ENCODE peak calls at places on chromosomes 4 and X, in nine cellular contexts. P is dorsolateral prefrontal cortex, J is uterus, M is AG04450, I is SK-N-SH, T is esophagus squamous epithelium, Z is A673, C is colonic mucosa, A is fibroblast of mammary gland. X is an unnamed sample.

GRCh38 chr4:26459756-26460530 is 30.3 kb downstream of the CCKAR start:
- DNase-seq in M (peak; percentile 63), Z (no peak), J (no peak), C (no peak), I (no peak), A (peak; percentile 47), T (no peak), P (no peak), X (no peak)

GRCh38 chr4:61202100-61202637 is 2.0 kb downstream of the ADGRL3 start:
- DNase-seq in P (peak; percentile 23), A (no peak), I (peak; percentile 60), C (no peak), Z (no peak), T (no peak), J (no peak), M (no peak), X (no peak)

GRCh38 chr4:44916406-44916805 is 190.1 kb upstream of the GNPDA2 start:
- DNase-seq in M (no peak), I (no peak), T (no peak), A (peak; percentile 62), J (no peak), P (no peak), C (no peak), Z (peak; percentile 43), X (no peak)

GRCh38 chr4:173139561-173139960 is 29.1 kb upstream of the GALNT7 start:
- DNase-seq in J (no peak), I (no peak), C (no peak), A (no peak), Z (no peak), T (no peak), P (no peak), M (no peak), X (no peak)

GRCh38 chrX:46572295-46572936 is 1.1 kb upstream of the CHST7 start:
- DNase-seq in Z (no peak), J (no peak), P (no peak), T (no peak), A (no peak), M (no peak), I (no peak), C (no peak), X (no peak)

GRCh38 chr4:88623097-88623496 is 30.8 kb downstream of the HERC3 start:
- DNase-seq in Z (peak; percentile 26), A (peak; percentile 99), C (no peak), I (no peak), T (no peak), P (no peak), M (no peak), J (no peak), X (no peak)

GRCh38 chr4:77052352-77052751 is 23.4 kb downstream of the CCNI start:
- DNase-seq in C (peak; percentile 79), A (peak; percentile 59), M (no peak), P (no peak), Z (peak; percentile 42), J (no peak), T (no peak), I (no peak), X (no peak)

GRCh38 chr4:152679414-152680281 is at the start of gene TMEM154:
- DNase-seq in Z (peak; percentile 78), A (peak; percentile 82), C (peak; percentile 67), P (peak; percentile 30), J (peak; percentile 31), I (peak; percentile 78), M (peak; percentile 21), T (peak; percentile 31), X (peak; percentile 62)

GRCh38 chrX:123230798-123231197 is 46.7 kb downstream of the GRIA3 start:
- DNase-seq in A (no peak), M (no peak), J (no peak), T (no peak), P (no peak), I (no peak), Z (no peak), C (no peak), X (no peak)

GRCh38 chr4:20086768-20087167 is 164.9 kb upstream of the SLIT2 start:
- DNase-seq in C (no peak), T (no peak), J (no peak), A (no peak), P (no peak), Z (no peak), I (no peak), M (no peak), X (no peak)

GRCh38 chr4:156476359-156476758 is 495.2 kb downstream of the PDGFC start:
- DNase-seq in T (no peak), I (peak; percentile 4), A (peak; percentile 97), J (no peak), C (no peak), M (peak; percentile 89), P (no peak), Z (peak; percentile 76), X (peak; percentile 98)

GRCh38 chr4:156473175-156473574 is 498.4 kb downstream of the PDGFC start:
- DNase-seq in A (peak; percentile 12), P (no peak), C (no peak), T (no peak), J (no peak), Z (no peak), I (no peak), M (no peak), X (no peak)

GRCh38 chr4:156472624-156473023 is 499.0 kb downstream of the PDGFC start:
- DNase-seq in J (no peak), M (no peak), T (no peak), Z (no peak), P (no peak), I (no peak), A (no peak), C (no peak), X (no peak)

GRCh38 chr4:156475322-156475721 is 496.3 kb downstream of the PDGFC start:
- DNase-seq in C (no peak), Z (peak; percentile 80), T (no peak), J (no peak), M (peak; percentile 4), A (peak; percentile 75), P (no peak), I (peak; percentile 21), X (peak; percentile 26)
- TF ChIP-seq CTCF in C (no peak), Z (peak; percentile 68), T (peak; percentile 64), J (peak; percentile 29), M (peak; percentile 44), A (peak; percentile 60), P (peak; percentile 63), I (peak; percentile 85), X (peak; percentile 64)

GRCh38 chr4:2839060-2839459 is 4.6 kb upstream of the ADD1 start:
- DNase-seq in T (no peak), P (peak; percentile 4), M (no peak), I (no peak), Z (no peak), A (no peak), C (no peak), J (no peak), X (no peak)

GRCh38 chr4:2837904-2838496 is 5.6 kb upstream of the ADD1 start:
- DNase-seq in A (peak; percentile 72), P (peak; percentile 70), J (peak; percentile 40), I (peak; percentile 30), Z (peak; percentile 80), C (no peak), M (no peak), T (no peak), X (no peak)

GRCh38 chr4:2836391-2836859 is 7.2 kb upstream of the ADD1 start:
- DNase-seq in A (no peak), I (no peak), J (peak; percentile 14), Z (no peak), T (no peak), C (no peak), P (peak; percentile 4), M (no peak), X (no peak)

GRCh38 chr4:2835978-2836377 is 7.7 kb upstream of the ADD1 start:
- DNase-seq in P (peak; percentile 7), C (no peak), M (no peak), A (no peak), Z (no peak), J (no peak), I (no peak), T (no peak), X (no peak)

DNA sequence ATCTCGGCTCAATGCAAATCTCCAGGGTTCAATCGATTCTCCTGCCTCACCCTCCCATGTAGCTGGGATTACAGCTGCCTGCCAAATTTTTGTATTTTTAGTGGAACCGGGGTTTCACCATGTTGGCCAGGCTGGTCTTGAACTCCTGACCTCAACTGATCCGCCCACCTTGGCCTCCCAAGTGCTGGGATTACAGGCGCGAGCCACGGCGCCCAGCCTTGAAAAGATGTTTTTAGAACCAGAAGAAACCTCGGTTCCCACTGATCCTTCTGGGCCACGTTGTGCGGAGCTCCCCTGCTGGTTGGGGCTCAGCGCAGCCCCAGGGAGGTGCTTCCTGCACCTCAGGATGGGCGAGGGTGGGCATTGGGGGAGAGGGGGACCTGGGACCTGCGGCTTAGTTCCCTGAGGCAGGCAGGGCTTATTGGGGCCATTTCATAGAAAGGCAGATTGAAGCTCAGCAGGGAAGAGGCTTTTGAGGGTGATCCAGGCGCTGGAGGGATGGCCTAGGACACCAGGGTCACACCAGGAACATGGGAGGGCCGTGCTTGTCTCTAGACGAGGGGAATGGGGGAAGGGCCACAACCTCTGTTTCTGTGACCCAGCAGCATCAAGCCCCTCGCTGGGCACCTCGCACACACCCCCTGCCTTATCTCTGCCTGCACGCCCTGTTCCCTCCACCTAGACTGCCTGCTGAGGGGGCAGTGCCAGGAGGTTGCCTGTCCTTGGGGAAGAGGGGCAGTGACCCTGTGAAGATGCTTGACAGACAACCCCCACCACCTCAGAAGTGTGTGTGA is 6.3 kb upstream of the ADD1 start:
- DNase-seq in M (no peak), P (peak; percentile 8), I (peak; percentile 25), C (no peak), Z (no peak), A (no peak), J (no peak), T (no peak), X (no peak)
- H3K4me3 ChIP-seq in M (no peak overlapping the region), P (peak overlapping the region; percentile 46), I (no peak overlapping the region), C (no peak overlapping the region), Z (peak overlapping the region; percentile 33), A (no peak overlapping the region), J (peak overlapping the region; percentile 17), T (peak overlapping the region; percentile 13), X (no peak overlapping the region)

DNA sequence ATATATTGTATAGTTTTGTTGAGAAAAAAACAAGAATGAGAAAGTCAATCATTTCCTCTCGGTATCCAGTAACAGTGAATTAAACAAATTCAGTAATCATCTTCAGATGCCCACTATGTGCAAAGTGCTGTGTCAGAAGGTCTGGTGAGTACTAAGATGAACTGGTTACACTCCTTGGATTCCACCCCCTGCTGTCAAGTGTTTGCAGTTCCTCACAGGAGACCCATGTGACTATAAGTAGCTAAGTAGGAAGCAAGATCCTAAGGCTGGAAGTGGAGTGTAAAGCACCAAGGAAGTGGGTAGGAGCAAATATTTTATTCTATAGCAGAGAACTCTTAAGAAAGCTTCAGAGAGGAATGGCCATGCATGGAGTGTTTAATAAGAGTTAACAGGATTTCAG is 73.6 kb downstream of the SNX25 start:
- DNase-seq in T (no peak), Z (peak; percentile 59), C (no peak), A (peak; percentile 61), I (no peak), M (no peak), P (no peak), J (no peak), X (no peak)
- TF ChIP-seq CTCF in T (no peak), Z (peak; percentile 11), C (no peak), A (peak; percentile 20), I (peak; percentile 29), M (no peak), P (no peak), J (no peak), X (no peak)

DNA sequence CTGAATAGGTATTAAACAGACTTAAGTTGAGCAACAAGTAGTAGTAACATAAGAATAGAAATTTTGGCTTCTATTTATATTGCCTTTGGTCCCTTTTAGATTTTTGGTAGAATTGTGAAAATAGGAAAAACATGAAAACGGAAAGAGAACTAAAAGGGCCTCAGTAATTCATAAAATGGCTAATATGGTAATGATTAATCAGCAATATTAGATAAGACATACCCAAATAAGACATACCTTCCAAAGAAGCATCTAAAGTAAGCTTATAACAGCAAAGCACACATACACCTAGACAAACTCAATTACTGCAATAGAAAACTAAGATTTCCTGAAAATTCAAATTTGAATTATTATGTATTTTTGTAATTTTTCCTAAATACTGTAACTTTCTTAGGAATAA is 46.4 kb downstream of the CHIC2 start:
- DNase-seq in A (no peak), Z (no peak), T (no peak), J (no peak), M (no peak), I (no peak), C (no peak), P (no peak), X (no peak)
- H3K4me3 ChIP-seq in A (no peak overlapping the region), Z (no peak overlapping the region), T (no peak overlapping the region), J (no peak overlapping the region), M (no peak overlapping the region), I (no peak overlapping the region), C (no peak overlapping the region), P (no peak overlapping the region), X (no peak overlapping the region)